ENCODE peak calls at places on chromosomes 7 and 10, in nine cellular contexts. J, U, L, T, D, Q, K, C and E are unnamed samples.

GRCh38 chr10:101031796-101032636 is 982 bp downstream of the SFXN3 start:
- DNase-seq in T (peak), K (no peak), L (peak), C (peak), Q (peak), D (peak), J (peak), U (peak), E (peak)

GRCh38 chr10:9229702-9230101 is 1175.2 kb downstream of the GATA3 start:
- DNase-seq in T (no peak), C (no peak), L (no peak), J (no peak), K (no peak), D (no peak), Q (no peak), U (peak), E (no peak)

GRCh38 chr7:914521-915194 is 38.3 kb downstream of the GET4 start:
- DNase-seq in K (no peak), L (no peak), Q (no peak), C (no peak), U (no peak), T (no peak), D (no peak), J (no peak), E (no peak)

GRCh38 chr7:69683002-69683401 is 84.7 kb downstream of the AUTS2 start:
- DNase-seq in Q (no peak), T (no peak), U (no peak), C (no peak), D (no peak), L (no peak), J (no peak), K (no peak), E (no peak)

GRCh38 chr10:6659451-6659850 is 79.4 kb upstream of the PRKCQ start:
- DNase-seq in U (no peak), L (no peak), J (no peak), T (no peak), D (no peak), K (no peak), C (no peak), Q (no peak), E (no peak)

GRCh38 chr7:158098125-158099030 is 489.2 kb downstream of the PTPRN2 start:
- DNase-seq in J (no peak), U (no peak), K (no peak), L (no peak), C (no peak), D (no peak), T (no peak), Q (peak), E (no peak)

GRCh38 chr10:22617516-22617915 is 96.9 kb downstream of the PIP4K2A start:
- DNase-seq in K (no peak), D (no peak), C (no peak), J (no peak), U (no peak), Q (no peak), L (no peak), T (no peak), E (no peak)

GRCh38 chr10:86664370-86665217 is 3.7 kb upstream of the LDB3 start:
- DNase-seq in L (no peak), C (no peak), D (no peak), K (no peak), T (no peak), J (no peak), U (no peak), Q (no peak), E (no peak)

GRCh38 chr7:156496491-156497264 is 143.9 kb upstream of the RNF32 start:
- DNase-seq in K (no peak), C (no peak), Q (no peak), L (no peak), D (no peak), U (no peak), J (no peak), T (no peak), E (no peak)

GRCh38 chr7:1665721-1666250 is 4.3 kb upstream of the ELFN1 start:
- DNase-seq in T (no peak), K (peak), U (no peak), Q (peak), J (no peak), L (peak), C (peak), D (no peak), E (no peak)

GRCh38 chr7:4861673-4862072 is at the start of gene PAPOLB:
- DNase-seq in L (no peak), D (peak), Q (no peak), K (no peak), U (peak), T (no peak), J (no peak), C (no peak), E (peak)

GRCh38 chr7:22782616-22783232 is 39.9 kb downstream of the TOMM7 start:
- DNase-seq in U (peak), K (no peak), J (no peak), L (peak), Q (peak), C (peak), T (peak), D (peak), E (peak)

GRCh38 chr7:151539055-151539714 is 19.5 kb upstream of the RHEB start:
- DNase-seq in T (no peak), C (no peak), K (no peak), Q (no peak), D (no peak), J (no peak), L (no peak), U (no peak), E (no peak)

GRCh38 chr10:70575874-70576802 is 26.4 kb downstream of the PRF1 start:
- DNase-seq in C (peak), T (no peak), K (no peak), D (peak), L (peak), J (no peak), U (no peak), Q (peak), E (no peak)

GRCh38 chr7:22814261-22815208 is 8.1 kb downstream of the TOMM7 start:
- DNase-seq in U (no peak), C (peak), T (no peak), K (no peak), Q (no peak), L (peak), J (no peak), D (no peak), E (no peak)

GRCh38 chr7:105963038-105963667 is at the start of gene CDHR3:
- DNase-seq in T (no peak), U (no peak), C (no peak), J (no peak), D (no peak), K (no peak), Q (no peak), L (no peak), E (no peak)

GRCh38 chr7:100190059-100190711 is 12.5 kb downstream of the STAG3 start:
- DNase-seq in J (no peak), L (peak), T (no peak), Q (no peak), U (no peak), K (no peak), C (peak), D (no peak), E (peak)

GRCh38 chr7:142797799-142798377 is 27.1 kb downstream of the PRSS2 start:
- DNase-seq in Q (peak), J (no peak), K (no peak), L (no peak), T (no peak), U (peak), D (no peak), C (no peak), E (no peak)

GRCh38 chr10:37992083-37992482 is 15.6 kb upstream of the ZNF25 start:
- DNase-seq in D (no peak), L (no peak), T (no peak), U (no peak), C (no peak), K (no peak), J (no peak), Q (no peak), E (no peak)

GRCh38 chr7:149772821-149773425 is 465 bp downstream of the ZNF467 start:
- DNase-seq in J (peak), U (peak), C (no peak), Q (no peak), T (peak), D (peak), L (peak), K (peak), E (peak)

GRCh38 chr10:108104697-108105096 is 940.2 kb upstream of the SORCS1 start:
- DNase-seq in D (no peak), J (no peak), T (no peak), Q (no peak), L (no peak), C (no peak), K (no peak), U (no peak), E (no peak)

GRCh38 chr7:74502216-74502891 is 48.6 kb downstream of the GTF2IRD1 start:
- DNase-seq in C (no peak), Q (no peak), T (no peak), J (no peak), U (no peak), D (no peak), K (no peak), L (no peak), E (no peak)

GRCh38 chr10:127132434-127132833 is 64.0 kb downstream of the INSYN2A start:
- DNase-seq in U (no peak), L (no peak), C (no peak), J (no peak), Q (no peak), T (no peak), D (no peak), K (no peak), E (no peak)

GRCh38 chr7:17183630-17184328 is 114.7 kb upstream of the AHR start:
- DNase-seq in Q (no peak), D (no peak), T (no peak), L (no peak), J (no peak), K (no peak), C (no peak), U (no peak), E (no peak)

GRCh38 chr10:132541601-132542011 is 4.0 kb downstream of the INPP5A start:
- DNase-seq in U (no peak), K (no peak), J (no peak), Q (peak), T (no peak), L (no peak), C (no peak), D (no peak), E (no peak)

GRCh38 chr7:107150375-107151073 is 18.3 kb upstream of the HBP1 start:
- DNase-seq in U (peak), T (peak), L (peak), D (peak), J (peak), Q (peak), K (peak), C (peak), E (peak)

GRCh38 chr10:122911889-122912484 is 1.6 kb downstream of the FAM24A start:
- DNase-seq in D (peak), K (peak), Q (no peak), L (peak), U (peak), C (peak), J (no peak), T (peak), E (peak)

GRCh38 chr7:90178166-90178565 is 23.9 kb downstream of the STEAP1 start:
- DNase-seq in T (no peak), C (no peak), K (no peak), D (no peak), J (no peak), U (no peak), Q (no peak), L (no peak), E (no peak)

GRCh38 chr7:120738816-120739215 is 119.1 kb downstream of the TSPAN12 start:
- DNase-seq in J (no peak), L (no peak), T (no peak), Q (no peak), C (no peak), D (no peak), K (no peak), U (no peak), E (no peak)

GRCh38 chr7:98619450-98620321 is 2.6 kb downstream of the NPTX2 start:
- DNase-seq in D (no peak), C (peak), K (no peak), L (no peak), J (no peak), T (no peak), Q (no peak), U (no peak), E (no peak)

GRCh38 chr7:6637544-6638229 is 569 bp downstream of the ZNF316 start:
- DNase-seq in L (peak), J (no peak), C (peak), K (peak), T (peak), Q (peak), D (peak), U (peak), E (peak)

GRCh38 chr7:12722136-12722535 is 34.7 kb downstream of the ARL4A start:
- DNase-seq in Q (no peak), K (no peak), C (no peak), U (no peak), T (no peak), D (no peak), L (no peak), J (no peak), E (no peak)

GRCh38 chr10:125848857-125849256 is 25.5 kb downstream of the BCCIP start:
- DNase-seq in L (no peak), U (no peak), K (no peak), J (no peak), D (no peak), Q (no peak), C (no peak), T (no peak), E (no peak)

GRCh38 chr7:27124096-27124978 is 6.2 kb downstream of the HOXA4 start:
- DNase-seq in U (no peak), K (no peak), C (no peak), L (no peak), Q (no peak), D (no peak), T (no peak), J (no peak), E (no peak)

GRCh38 chr10:89122431-89123066 is 84.6 kb downstream of the CH25H start:
- DNase-seq in Q (no peak), D (no peak), U (no peak), L (peak), T (no peak), K (no peak), C (no peak), J (no peak), E (no peak)

GRCh38 chr7:30476401-30477145 is 2.0 kb downstream of the NOD1 start:
- DNase-seq in T (no peak), L (no peak), Q (no peak), K (no peak), J (no peak), C (no peak), U (no peak), D (no peak), E (no peak)

GRCh38 chr10:74753295-74754211 is 72.8 kb upstream of the KAT6B start:
- DNase-seq in T (no peak), J (peak), U (no peak), Q (no peak), C (no peak), L (peak), D (no peak), K (no peak), E (no peak)

GRCh38 chr7:143248781-143249354 is 14.4 kb upstream of the GSTK1 start:
- DNase-seq in K (no peak), J (no peak), C (no peak), T (no peak), U (no peak), Q (peak), D (no peak), L (peak), E (no peak)